ENCODE peak calls at places on chromosomes 1 and 21, in ten cellular contexts. J, N, V, W, X, T, M, E, B and U are unnamed samples.

GRCh38 chr1:13871413-13871812 is 171.4 kb downstream of the PRDM2 start:
- DNase-seq in B (no peak), M (no peak), E (no peak), T (no peak), W (no peak), X (no peak), V (no peak), J (no peak), N (no peak), U (no peak)

GRCh38 chr1:205271277-205271676 is 43.5 kb downstream of the TMCC2 start:
- DNase-seq in N (no peak), W (no peak), T (no peak), E (no peak), B (no peak), X (no peak), V (no peak), J (no peak), M (no peak), U (no peak)

GRCh38 chr1:223731076-223731770 is 18.9 kb downstream of the CAPN2 start:
- DNase-seq in X (no peak), M (no peak), T (no peak), V (no peak), N (peak), J (no peak), W (peak), E (no peak), B (no peak), U (no peak)

GRCh38 chr21:26491663-26492062 is 81.4 kb downstream of the CYYR1 start:
- DNase-seq in X (no peak), T (no peak), N (no peak), V (no peak), E (no peak), J (no peak), W (no peak), B (no peak), M (no peak), U (no peak)

GRCh38 chr1:156750932-156751723 is at the start of gene HDGF:
- DNase-seq in V (peak), M (no peak), T (no peak), B (peak), N (peak), J (no peak), X (peak), W (peak), E (no peak), U (peak)

GRCh38 chr1:36824390-36824861 is 209.9 kb downstream of the GRIK3 start:
- DNase-seq in E (no peak), B (no peak), M (no peak), V (no peak), X (peak), N (no peak), T (peak), W (no peak), J (no peak), U (peak)

GRCh38 chr21:33266050-33266783 is at the start of gene IL10RB:
- DNase-seq in T (peak), J (peak), B (peak), X (peak), N (peak), E (no peak), W (peak), M (peak), V (peak), U (peak)

GRCh38 chr1:24963099-24963872 is 33.2 kb upstream of the RUNX3 start:
- DNase-seq in E (no peak), X (no peak), J (no peak), M (no peak), T (no peak), V (no peak), W (no peak), B (no peak), N (no peak), U (no peak)

GRCh38 chr1:203636306-203636705 is 9.7 kb downstream of the ATP2B4 start:
- DNase-seq in M (no peak), T (no peak), N (no peak), V (no peak), X (no peak), E (no peak), B (no peak), J (no peak), W (no peak), U (no peak)

GRCh38 chr1:177927021-177927596 is 42.7 kb downstream of the SEC16B start:
- DNase-seq in V (no peak), B (no peak), T (no peak), M (peak), J (no peak), N (no peak), X (no peak), E (no peak), W (no peak), U (no peak)

GRCh38 chr1:160789051-160789701 is 6.8 kb upstream of the LY9 start:
- DNase-seq in B (no peak), W (no peak), N (no peak), X (no peak), V (no peak), T (no peak), E (no peak), J (no peak), M (no peak), U (no peak)

GRCh38 chr1:6771568-6771825 is 13.8 kb upstream of the CAMTA1 start:
- DNase-seq in V (no peak), X (no peak), E (no peak), T (no peak), M (no peak), B (no peak), W (no peak), J (no peak), N (no peak), U (no peak)

GRCh38 chr1:19769211-19769932 is 30.3 kb downstream of the TMCO4 start:
- DNase-seq in T (no peak), V (no peak), M (no peak), J (no peak), B (no peak), E (no peak), W (no peak), X (no peak), N (no peak), U (no peak)

GRCh38 chr1:208461680-208462079 is 217.5 kb upstream of the PLXNA2 start:
- DNase-seq in N (no peak), B (no peak), T (no peak), W (no peak), E (no peak), J (no peak), M (no peak), V (no peak), X (no peak), U (no peak)

GRCh38 chr21:46517361-46517760 is 58.7 kb downstream of the DIP2A start:
- DNase-seq in X (no peak), T (no peak), B (no peak), E (no peak), W (no peak), M (no peak), N (no peak), J (no peak), V (no peak), U (no peak)

GRCh38 chr1:56404561-56405030 is 174.8 kb downstream of the PLPP3 start:
- DNase-seq in E (no peak), N (peak), B (no peak), X (no peak), T (no peak), V (no peak), W (no peak), J (no peak), M (no peak), U (no peak)

GRCh38 chr1:2258996-2259395 is 30.9 kb downstream of the SKI start:
- DNase-seq in J (peak), X (no peak), B (no peak), V (peak), E (no peak), N (no peak), W (no peak), T (no peak), M (no peak), U (no peak)

GRCh38 chr1:20111452-20111851 is 7.9 kb downstream of the PLA2G2D start:
- DNase-seq in J (no peak), V (no peak), T (no peak), N (no peak), E (no peak), M (no peak), X (no peak), W (no peak), B (no peak), U (no peak)

GRCh38 chr1:177368255-177368654 is 197.5 kb downstream of the BRINP2 start:
- DNase-seq in V (no peak), E (no peak), N (no peak), J (no peak), B (no peak), W (no peak), X (no peak), T (no peak), M (peak), U (no peak)

GRCh38 chr1:116825400-116825734 is 71.1 kb downstream of the CD2 start:
- DNase-seq in B (no peak), M (no peak), N (no peak), T (no peak), E (no peak), W (no peak), V (no peak), J (no peak), X (peak), U (no peak)

GRCh38 chr1:38353956-38354355 is 307.4 kb upstream of the POU3F1 start:
- DNase-seq in M (no peak), V (no peak), E (no peak), N (no peak), X (no peak), T (no peak), B (no peak), J (no peak), W (no peak), U (no peak)

GRCh38 chr1:31798086-31798432 is 17.8 kb downstream of the SPOCD1 start:
- DNase-seq in X (no peak), W (peak), M (no peak), N (no peak), T (no peak), V (no peak), J (peak), E (no peak), B (no peak), U (no peak)

GRCh38 chr21:45225041-45225740 is 62.5 kb downstream of the POFUT2 start:
- DNase-seq in J (no peak), W (no peak), T (no peak), B (no peak), X (no peak), V (no peak), M (no peak), E (no peak), N (no peak), U (no peak)

GRCh38 chr21:45227735-45228134 is 60.0 kb downstream of the POFUT2 start:
- DNase-seq in M (no peak), W (no peak), E (no peak), J (no peak), T (no peak), X (no peak), N (no peak), B (no peak), V (no peak), U (no peak)

GRCh38 chr21:45226540-45227326 is 61.0 kb downstream of the POFUT2 start:
- DNase-seq in B (no peak), M (no peak), E (no peak), X (no peak), N (no peak), V (no peak), T (no peak), J (no peak), W (no peak), U (no peak)

GRCh38 chr21:45224189-45224938 is 63.3 kb downstream of the POFUT2 start:
- DNase-seq in J (no peak), V (no peak), N (no peak), M (no peak), T (no peak), E (no peak), W (no peak), X (no peak), B (peak), U (no peak)

GRCh38 chr21:45225741-45226327 is 61.9 kb downstream of the POFUT2 start:
- DNase-seq in M (no peak), W (no peak), X (no peak), T (no peak), N (no peak), J (no peak), E (no peak), B (no peak), V (no peak), U (no peak)
- TF ChIP-seq CTCF in M (no peak), W (no peak), X (no peak), T (no peak), N (no peak), J (no peak), E (no peak), B (no peak), V (no peak), U (no peak)

GRCh38 chr1:15975358-15975804 is 520 bp downstream of the ZBTB17 start:
- DNase-seq in T (peak), W (no peak), X (peak), M (peak), J (peak), V (peak), N (no peak), B (no peak), E (no peak), U (peak)
- TF ChIP-seq CTCF in T (no peak), W (no peak), X (no peak), M (no peak), J (no peak), V (no peak), N (no peak), B (no peak), E (no peak), U (peak)

DNA sequence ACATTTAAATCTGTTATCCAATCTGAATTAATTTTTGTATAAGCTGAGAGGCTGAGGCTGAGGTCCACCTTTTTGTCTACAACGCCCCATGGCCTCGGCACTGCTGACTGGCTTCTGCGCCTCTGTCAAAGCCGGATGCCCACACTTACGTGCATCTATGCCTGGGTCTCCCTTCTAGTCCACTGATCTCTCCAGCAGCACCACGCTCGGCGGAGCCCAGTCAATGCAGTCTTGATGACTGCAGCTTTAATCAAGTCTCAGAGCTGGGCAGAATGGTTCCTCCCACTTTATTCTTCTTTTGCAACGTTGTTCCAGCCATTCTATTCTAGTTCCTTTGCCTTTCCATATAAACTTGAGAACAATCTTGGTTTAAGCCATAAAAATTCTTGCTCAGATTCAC is 9.4 kb downstream of the PRDM15 start:
- DNase-seq in V (no peak), M (no peak), B (no peak), E (no peak), T (no peak), J (no peak), N (no peak), X (no peak), W (no peak), U (no peak)
- TF ChIP-seq CTCF in V (no peak), M (no peak), B (no peak), E (no peak), T (no peak), J (no peak), N (no peak), X (no peak), W (no peak), U (no peak)

DNA sequence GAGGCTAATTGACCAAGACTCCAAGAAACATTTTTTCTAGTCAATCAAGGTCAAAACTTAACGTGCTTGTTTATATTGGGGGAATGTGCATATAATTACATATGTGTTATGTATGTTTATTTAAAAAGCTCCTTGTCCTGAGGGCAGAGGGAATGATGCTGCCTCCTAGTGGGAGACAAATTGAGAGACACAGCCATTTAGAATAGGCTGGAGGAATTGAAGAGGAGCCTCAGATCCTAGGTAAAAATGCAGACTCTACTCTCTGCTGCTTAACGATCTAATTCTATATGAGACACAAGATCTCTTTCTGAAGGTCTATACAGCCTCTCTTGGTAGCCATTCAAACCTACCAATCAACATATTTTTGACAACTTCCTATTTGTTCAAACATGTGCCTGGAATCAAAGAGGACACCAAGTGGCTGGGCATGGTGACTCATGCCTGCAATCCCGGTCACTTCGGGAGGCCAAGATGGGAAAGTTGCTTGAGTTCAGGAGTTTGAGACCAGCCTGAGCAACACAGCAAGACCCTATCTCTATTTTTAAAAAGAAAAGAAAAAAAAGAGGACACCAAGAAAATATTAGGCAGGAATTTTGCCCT is 136.6 kb upstream of the ZNF648 start:
- DNase-seq in T (peak), X (no peak), M (no peak), J (no peak), W (no peak), V (no peak), B (no peak), N (no peak), E (no peak), U (no peak)
- TF ChIP-seq CTCF in T (no peak), X (peak), M (peak), J (no peak), W (no peak), V (no peak), B (no peak), N (no peak), E (peak), U (peak)

GRCh38 chr1:63082754-63083153 is 239.6 kb upstream of the FOXD3 start:
- DNase-seq in X (no peak), N (no peak), B (no peak), M (no peak), W (no peak), T (no peak), E (no peak), J (no peak), V (no peak), U (no peak)

GRCh38 chr1:63087966-63088365 is 234.4 kb upstream of the FOXD3 start:
- DNase-seq in X (peak), N (no peak), B (no peak), J (no peak), V (no peak), E (no peak), T (no peak), M (peak), W (no peak), U (peak)
- TF ChIP-seq CTCF in X (peak), N (no peak), B (no peak), J (no peak), V (no peak), E (no peak), T (no peak), M (no peak), W (no peak), U (peak)

GRCh38 chr1:75085931-75086330 is 48.3 kb upstream of the LHX8 start:
- DNase-seq in B (no peak), M (no peak), W (no peak), J (no peak), X (no peak), V (no peak), T (no peak), N (no peak), E (no peak), U (no peak)

GRCh38 chr1:75083848-75084514 is 50.2 kb upstream of the LHX8 start:
- DNase-seq in V (no peak), W (no peak), N (no peak), J (no peak), B (no peak), E (no peak), M (no peak), X (no peak), T (no peak), U (no peak)

GRCh38 chr1:75092141-75092540 is 42.0 kb upstream of the LHX8 start:
- DNase-seq in M (no peak), W (no peak), N (no peak), E (no peak), X (no peak), T (no peak), V (no peak), B (no peak), J (no peak), U (no peak)

GRCh38 chr1:75083223-75083622 is 51.0 kb upstream of the LHX8 start:
- DNase-seq in T (no peak), B (no peak), X (no peak), J (no peak), W (no peak), M (no peak), E (no peak), V (no peak), N (no peak), U (no peak)

GRCh38 chr1:75087278-75087677 is 46.9 kb upstream of the LHX8 start:
- DNase-seq in E (no peak), W (no peak), B (no peak), M (no peak), N (no peak), J (no peak), T (no peak), V (no peak), X (no peak), U (no peak)
- TF ChIP-seq CTCF in E (no peak), W (no peak), B (no peak), M (no peak), N (no peak), J (no peak), T (no peak), V (no peak), X (no peak), U (no peak)

DNA sequence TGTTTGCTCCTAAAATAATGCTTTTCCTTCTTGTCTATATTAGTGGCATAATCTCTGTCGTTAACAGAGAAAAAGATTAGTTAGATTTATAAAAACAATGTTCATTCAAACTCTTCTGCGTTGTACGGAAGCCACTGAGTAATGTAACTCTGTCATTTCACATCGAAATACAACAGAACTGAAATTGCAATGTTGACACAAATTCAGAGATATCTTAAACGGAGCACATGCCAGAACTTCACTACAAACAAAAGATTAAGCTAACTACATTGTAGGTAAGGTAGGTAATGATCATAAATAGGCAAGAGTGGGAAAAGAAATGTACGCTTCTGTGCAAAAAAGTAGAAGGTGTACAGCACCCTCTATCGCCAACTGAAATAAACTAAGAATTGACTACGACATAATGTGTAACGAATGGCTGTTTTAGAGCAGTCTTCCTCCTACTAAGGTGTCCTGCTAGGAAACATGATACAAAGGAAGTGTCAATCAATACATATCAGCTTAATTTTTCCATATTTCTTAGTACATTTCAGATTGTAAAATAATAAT is 56.6 kb downstream of the PCNX2 start:
- DNase-seq in N (no peak), M (no peak), V (no peak), E (no peak), B (no peak), T (peak), X (no peak), W (no peak), J (no peak), U (no peak)
- TF ChIP-seq CTCF in N (no peak), M (no peak), V (no peak), E (peak), B (no peak), T (peak), X (no peak), W (no peak), J (no peak), U (peak)